ENCODE peak calls at places on chromosomes 7 and 10, in four cellular contexts. M is neuronal stem cell; G is activated T-helper 1 cell treated with anti-CD3 and anti-CD28 coated beads, Interleukin-12 subunit alpha, Interleukin-12 subunit beta, Interleukin-2, Interleukin-4 antibody, amounts not matched to agents 30 ng/mL and 10 ng/mL and 1 ng/mL, durations not matched to agents 14 hours and 24 hours and 36 hours; A is type B pancreatic cell. O is an unnamed sample.

GRCh38 chr10:119289227-119289925 is 82.0 kb downstream of the GRK5 start:
- DNase-seq in M (no peak), G (no peak), A (no peak), O (no peak)

GRCh38 chr10:129965940-129966339 is 1.9 kb upstream of the EBF3 start:
- DNase-seq in G (no peak), A (no peak), M (no peak), O (no peak)

GRCh38 chr7:141381794-141382453 is 169.3 kb upstream of the AGK start:
- DNase-seq in G (no peak), A (no peak), M (no peak), O (no peak)

GRCh38 chr7:91356915-91357314 is 92.7 kb downstream of the FZD1 start:
- DNase-seq in A (no peak), M (no peak), G (no peak), O (no peak)

GRCh38 chr7:64651632-64652165 is 14.2 kb upstream of the ZNF107 start:
- DNase-seq in A (no peak), M (no peak), G (no peak), O (no peak)

GRCh38 chr10:69358148-69358795 is 58.4 kb downstream of the TACR2 start:
- DNase-seq in G (no peak), A (no peak), M (no peak), O (no peak)

GRCh38 chr10:121281576-121281975 is 316.7 kb downstream of the FGFR2 start:
- DNase-seq in G (no peak), A (no peak), M (no peak), O (no peak)

GRCh38 chr10:124906551-124907001 is 35.3 kb upstream of the ZRANB1 start:
- DNase-seq in A (peak), M (no peak), G (no peak), O (peak)

GRCh38 chr10:15324113-15324512 is 47.0 kb downstream of the FAM171A1 start:
- DNase-seq in G (no peak), M (no peak), A (no peak), O (no peak)

GRCh38 chr7:115328018-115328417 is 406.1 kb downstream of the MDFIC start:
- DNase-seq in G (no peak), A (no peak), M (no peak), O (no peak)

GRCh38 chr10:28385748-28386507 is 83.1 kb upstream of the MPP7 start:
- DNase-seq in A (no peak), G (no peak), M (no peak), O (no peak)

GRCh38 chr10:89296227-89296648 is 5.6 kb upstream of the IFIT2 start:
- DNase-seq in M (no peak), G (no peak), A (no peak), O (no peak)

GRCh38 chr7:111841596-111842209 is 279.4 kb upstream of the IMMP2L start:
- DNase-seq in G (no peak), M (no peak), A (no peak), O (no peak)

GRCh38 chr7:92778972-92779371 is 57.4 kb downstream of the CDK6 start:
- DNase-seq in A (no peak), M (no peak), G (no peak), O (no peak)

GRCh38 chr7:129825554-129826267 is 127.0 kb downstream of the UBE2H start:
- DNase-seq in G (peak), A (peak), M (peak), O (no peak)

GRCh38 chr7:139661043-139661440 is 116.8 kb downstream of the HIPK2 start:
- DNase-seq in G (no peak), M (no peak), A (no peak), O (no peak)

GRCh38 chr7:76047305-76047810 is 442 bp downstream of the STYXL1 start:
- DNase-seq in M (no peak), A (no peak), G (peak), O (no peak)

GRCh38 chr7:132469681-132470080 is 106.6 kb downstream of the PLXNA4 start:
- DNase-seq in A (no peak), G (no peak), M (no peak), O (no peak)

GRCh38 chr7:55130079-55130476 is 111.3 kb downstream of the EGFR start:
- DNase-seq in A (no peak), G (no peak), M (no peak), O (no peak)

GRCh38 chr7:1466524-1467271 is 7.4 kb upstream of the MICALL2 start:
- DNase-seq in G (no peak), M (no peak), A (no peak), O (no peak)

GRCh38 chr10:27747096-27747451 is 1.5 kb upstream of the MKX start:
- DNase-seq in A (no peak), M (no peak), G (no peak), O (no peak)

GRCh38 chr10:114519306-114519669 is 115.0 kb upstream of the AFAP1L2 start:
- DNase-seq in M (no peak), G (no peak), A (no peak), O (no peak)

GRCh38 chr10:99548041-99548530 is 15.3 kb downstream of the NKX2-3 start:
- DNase-seq in G (no peak), M (no peak), A (no peak), O (peak)